ENCODE peak calls at places on chromosomes 2 and 18, in four cellular contexts. B is AG04450, F is activated B cell treated with CpG ODN at 0.5 μM for 24 hours, N is lung. W is an unnamed sample.

GRCh38 chr18:26574958-26575864 is 26.9 kb upstream of the KCTD1 start:
- DNase-seq in B (no peak), F (no peak), N (peak), W (no peak)

GRCh38 chr2:79585701-79586428 is 73.0 kb downstream of the CTNNA2 start:
- DNase-seq in B (no peak), F (no peak), N (no peak), W (no peak)

GRCh38 chr2:212711851-212712250 is 173.2 kb upstream of the ERBB4 start:
- DNase-seq in B (peak), F (no peak), N (no peak), W (no peak)

GRCh38 chr2:192123847-192124246 is 70.9 kb downstream of the TMEFF2 start:
- DNase-seq in B (no peak), F (no peak), N (no peak), W (no peak)

GRCh38 chr2:66030553-66030952 is 404.4 kb upstream of the MEIS1 start:
- DNase-seq in B (no peak), F (no peak), N (no peak), W (no peak)

GRCh38 chr2:54396107-54396506 is 60.0 kb upstream of the SPTBN1 start:
- DNase-seq in B (peak), F (no peak), N (no peak), W (no peak)

GRCh38 chr2:190879474-190880373 is 897 bp upstream of the GLS start:
- DNase-seq in B (no peak), F (no peak), N (no peak), W (no peak)

GRCh38 chr18:23134780-23135678 is at the start of gene CABLES1:
- DNase-seq in B (no peak), F (peak), N (peak), W (peak)

GRCh38 chr18:25230658-25231326 is 121.2 kb downstream of the ZNF521 start:
- DNase-seq in B (peak), F (no peak), N (peak), W (no peak)

GRCh38 chr18:74899554-74899953 is 301.9 kb downstream of the ZNF407 start:
- DNase-seq in B (no peak), F (no peak), N (no peak), W (no peak)

GRCh38 chr2:99695121-99695773 is 205.4 kb upstream of the REV1 start:
- DNase-seq in B (no peak), F (no peak), N (no peak), W (no peak)

GRCh38 chr2:237872178-237872887 is 12.9 kb downstream of the RAMP1 start:
- DNase-seq in B (no peak), F (peak), N (no peak), W (no peak)

GRCh38 chr18:37138456-37138855 is 309.5 kb downstream of the KIAA1328 start:
- DNase-seq in B (no peak), F (no peak), N (no peak), W (no peak)

GRCh38 chr2:119715409-119716295 is 36.7 kb downstream of the TMEM177 start:
- DNase-seq in B (no peak), F (no peak), N (no peak), W (no peak)

GRCh38 chr2:191721331-191721730 is 43.4 kb downstream of the NABP1 start:
- DNase-seq in B (no peak), F (no peak), N (no peak), W (no peak)

GRCh38 chr2:21939961-21940360 is 816.2 kb downstream of the TDRD15 start:
- DNase-seq in B (no peak), F (no peak), N (no peak), W (no peak)

GRCh38 chr2:41441958-41442357 is 605.9 kb upstream of the PKDCC start:
- DNase-seq in B (no peak), F (no peak), N (no peak), W (no peak)

GRCh38 chr2:144382848-144383247 is 137.1 kb downstream of the ZEB2 start:
- DNase-seq in B (no peak), F (no peak), N (no peak), W (peak)

GRCh38 chr2:160582481-160583161 is 89.0 kb upstream of the RBMS1 start:
- DNase-seq in B (peak), F (no peak), N (no peak), W (no peak)

GRCh38 chr2:26770986-26771586 is 7.0 kb downstream of the SLC35F6 start:
- DNase-seq in B (peak), F (no peak), N (peak), W (no peak)

GRCh38 chr2:47134386-47135090 is 20.6 kb downstream of the STPG4 start:
- DNase-seq in B (no peak), F (no peak), N (no peak), W (no peak)

GRCh38 chr2:162297925-162298552 is 20.4 kb downstream of the IFIH1 start:
- DNase-seq in B (peak), F (no peak), N (peak), W (no peak)

GRCh38 chr2:66682476-66682875 is 247.6 kb downstream of the MEIS1 start:
- DNase-seq in B (no peak), F (no peak), N (no peak), W (no peak)

GRCh38 chr2:225463449-225463848 is 63.9 kb downstream of the NYAP2 start:
- DNase-seq in B (no peak), F (no peak), N (no peak), W (no peak)

GRCh38 chr18:50642439-50642838 is 82.6 kb downstream of the MAPK4 start:
- DNase-seq in B (no peak), F (no peak), N (no peak), W (no peak)

GRCh38 chr2:66121946-66122345 is 313.0 kb upstream of the MEIS1 start:
- DNase-seq in B (no peak), F (no peak), N (no peak), W (no peak)

GRCh38 chr2:120699292-120699691 is 36.4 kb upstream of the GLI2 start:
- DNase-seq in B (no peak), F (no peak), N (no peak), W (no peak)

GRCh38 chr2:58054264-58054663 is 7.7 kb downstream of the VRK2 start:
- DNase-seq in B (no peak), F (no peak), N (no peak), W (no peak)

GRCh38 chr2:219010162-219010756 is 17.0 kb upstream of the CRYBA2 start:
- DNase-seq in B (no peak), F (no peak), N (no peak), W (peak)

GRCh38 chr18:71597219-71597618 is 946.9 kb downstream of the CBLN2 start:
- DNase-seq in B (no peak), F (no peak), N (no peak), W (no peak)

GRCh38 chr2:7686016-7686385 is 768.8 kb downstream of the RNF144A start:
- DNase-seq in B (no peak), F (no peak), N (no peak), W (no peak)

GRCh38 chr2:183242937-183243336 is 118.7 kb downstream of the NUP35 start:
- DNase-seq in B (no peak), F (no peak), N (no peak), W (no peak)

GRCh38 chr2:230643576-230644291 is 68.9 kb upstream of the CAB39 start:
- DNase-seq in B (no peak), F (no peak), N (peak), W (peak)

GRCh38 chr18:61651145-61651879 is 241.5 kb downstream of the RNF152 start:
- DNase-seq in B (no peak), F (no peak), N (no peak), W (no peak)

GRCh38 chr2:157874997-157875719 is 972 bp downstream of the ACVR1 start:
- DNase-seq in B (peak), F (peak), N (peak), W (no peak)

GRCh38 chr2:69149631-69150215 is 136.7 kb downstream of the ANTXR1 start:
- DNase-seq in B (no peak), F (no peak), N (no peak), W (no peak)

GRCh38 chr2:208713066-208713465 is 306.5 kb downstream of the PTH2R start:
- DNase-seq in B (no peak), F (no peak), N (no peak), W (no peak)

GRCh38 chr2:2324565-2325101 is 6.4 kb downstream of the MYT1L start:
- DNase-seq in B (no peak), F (no peak), N (no peak), W (no peak)

GRCh38 chr18:69636529-69637301 is 236.0 kb downstream of the DOK6 start:
- DNase-seq in B (no peak), F (no peak), N (no peak), W (peak)

GRCh38 chr2:173161040-173161439 is 85.4 kb downstream of the MAP3K20 start:
- DNase-seq in B (no peak), F (no peak), N (no peak), W (no peak)

GRCh38 chr2:198657520-198658121 is 800.1 kb downstream of the SATB2 start:
- DNase-seq in B (no peak), F (no peak), N (no peak), W (no peak)
- TF ChIP-seq CTCF in B (peak), F (no peak), N (no peak), W (no peak)

GRCh38 chr2:82027901-82028570 is 1723.5 kb upstream of the LRRTM1 start:
- DNase-seq in B (no peak), F (no peak), N (no peak), W (no peak)
- TF ChIP-seq CTCF in B (no peak), F (no peak), N (no peak), W (no peak)

GRCh38 chr2:28389399-28390240 is 3.0 kb upstream of the FOSL2 start:
- DNase-seq in B (no peak), F (no peak), N (no peak), W (no peak)

GRCh38 chr2:28392297-28393114 is at the start of gene FOSL2:
- DNase-seq in B (peak), F (peak), N (peak), W (peak)

GRCh38 chr2:28391564-28392296 is 928 bp upstream of the FOSL2 start:
- DNase-seq in B (peak), F (no peak), N (peak), W (peak)

GRCh38 chr2:28390241-28390856 is 2.3 kb upstream of the FOSL2 start:
- DNase-seq in B (peak), F (peak), N (peak), W (peak)

DNA sequence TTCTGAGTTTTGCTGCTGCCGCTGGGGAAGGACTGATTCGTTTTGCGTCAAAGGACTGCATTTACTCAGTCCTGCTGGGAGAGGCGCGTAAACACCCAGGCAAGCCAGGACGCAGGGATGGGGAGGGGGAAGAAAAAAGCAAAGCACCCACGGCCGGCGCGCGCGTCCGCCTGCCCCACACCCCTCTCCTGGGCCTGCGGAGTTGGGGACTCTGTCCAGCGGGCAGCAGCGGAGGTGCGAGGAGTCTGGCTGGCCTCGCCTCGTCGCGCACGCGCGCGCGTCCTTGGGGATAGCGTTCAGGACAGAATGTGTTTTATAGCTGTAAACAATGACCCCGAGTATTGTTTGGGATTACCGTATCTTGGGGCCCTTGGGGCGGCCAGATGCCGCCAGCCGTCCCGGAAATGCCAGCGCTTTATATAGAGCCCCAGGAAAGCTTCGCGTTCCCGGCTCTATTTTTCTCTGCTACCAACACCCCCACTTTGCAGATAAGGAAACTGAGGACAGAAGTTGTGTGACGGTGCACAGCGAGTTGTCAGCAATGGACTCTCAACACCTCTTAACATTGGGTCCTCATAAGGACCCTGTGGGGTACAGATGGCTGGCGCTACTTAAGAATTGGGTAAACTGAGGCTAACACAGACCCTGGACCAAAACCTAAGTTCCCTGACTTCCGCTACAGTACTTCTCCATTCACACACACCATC is 1.6 kb upstream of the FOSL2 start:
- DNase-seq in B (no peak), F (no peak), N (peak), W (no peak)
- TF ChIP-seq CTCF in B (no peak), F (no peak), N (no peak), W (no peak)

GRCh38 chr2:188068093-188068492 is 223.6 kb upstream of the GULP1 start:
- DNase-seq in B (no peak), F (no peak), N (no peak), W (no peak)

GRCh38 chr2:188065386-188065785 is 226.3 kb upstream of the GULP1 start:
- DNase-seq in B (no peak), F (no peak), N (no peak), W (no peak)
- TF ChIP-seq CTCF in B (no peak), F (no peak), N (no peak), W (no peak)

GRCh38 chr2:60659026-60659425 is 97.0 kb upstream of the PAPOLG start:
- DNase-seq in B (no peak), F (no peak), N (no peak), W (no peak)
- TF ChIP-seq CTCF in B (no peak), F (no peak), N (no peak), W (no peak)

GRCh38 chr2:42809876-42810125 is 17.4 kb upstream of the HAAO start:
- DNase-seq in B (peak), F (peak), N (peak), W (no peak)
- TF ChIP-seq CTCF in B (no peak), F (no peak), N (no peak), W (no peak)

DNA sequence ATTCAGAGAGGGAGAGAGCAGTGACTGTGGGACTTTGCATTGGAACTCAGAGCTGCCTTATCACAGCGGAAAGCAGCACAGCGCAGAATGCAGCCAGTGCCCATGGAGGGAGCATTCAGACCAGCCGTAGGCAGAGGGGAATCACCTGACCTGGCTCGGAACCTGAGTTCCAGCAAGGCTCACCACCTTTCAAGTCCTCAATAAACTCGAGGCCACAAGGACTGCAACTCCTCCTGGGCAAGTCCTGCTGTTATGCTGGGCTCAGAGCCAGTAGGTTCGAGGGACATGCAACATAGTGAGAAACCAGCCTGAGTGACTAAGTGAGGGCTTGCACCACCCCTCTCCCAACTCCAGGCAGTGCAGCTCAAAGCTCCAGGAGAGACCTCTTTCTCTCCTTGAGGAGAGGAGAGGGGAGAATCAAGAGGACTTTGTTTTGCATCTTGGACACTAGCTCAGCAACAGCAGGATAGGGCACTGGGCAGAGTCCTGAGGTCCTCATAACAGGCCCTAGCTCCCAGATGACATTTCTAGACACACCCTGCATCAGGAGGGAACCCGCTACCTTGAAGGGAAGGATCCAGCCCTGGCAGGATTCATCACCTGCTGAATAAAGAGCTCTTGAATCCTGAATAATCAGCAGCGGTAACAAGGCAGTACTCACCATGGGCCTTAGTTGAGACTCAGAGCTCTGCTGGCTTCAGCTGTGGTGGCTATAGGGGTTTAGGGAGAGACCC is 136.8 kb upstream of the OTOS start:
- DNase-seq in B (peak), F (no peak), N (peak), W (no peak)
- TF ChIP-seq CTCF in B (no peak), F (no peak), N (no peak), W (no peak)

DNA sequence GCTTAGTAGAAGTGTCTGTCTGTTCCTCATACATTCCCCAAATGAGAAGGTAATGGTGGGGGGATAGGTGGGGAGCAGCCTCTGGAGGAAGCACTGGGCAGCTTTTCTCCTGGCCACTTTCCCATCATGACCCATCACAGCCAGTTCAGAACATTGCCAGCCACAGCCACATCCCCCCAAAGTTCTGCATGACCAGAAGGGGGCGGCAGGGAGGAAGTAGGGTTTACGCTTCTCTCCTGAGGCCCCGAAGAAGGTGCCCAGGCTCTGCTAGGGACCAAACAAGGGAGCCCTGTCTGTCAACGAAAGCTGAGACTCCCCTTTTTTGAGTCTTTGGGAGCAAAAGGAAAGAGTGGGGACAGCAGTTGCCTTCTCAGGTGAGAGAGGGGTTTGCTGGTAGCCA is 7.7 kb downstream of the IGFBP5 start:
- DNase-seq in B (no peak), F (no peak), N (no peak), W (no peak)
- TF ChIP-seq CTCF in B (peak), F (no peak), N (no peak), W (no peak)